ENCODE peak calls at places on chromosomes 7 and 10, in eight cellular contexts. F is IMR-90, G is mammary epithelial cell, J is vagina, Y is colonic mucosa, N is psoas muscle, E is iPS DF 6.9, S is K562. X is an unnamed sample. For H3K36me3, the result is how much of the 10 kb centered on the place peaks cover.

GRCh38 chr7:159024280-159024951 is 120.3 kb downstream of the VIPR2 start:
- DNase-seq in N (peak), J (no peak), G (no peak), S (no peak), F (no peak), E (no peak), Y (no peak), X (peak)

GRCh38 chr10:59460601-59461000 is 98.3 kb upstream of the FAM13C start:
- DNase-seq in F (no peak), Y (no peak), J (no peak), S (no peak), E (no peak), G (no peak), N (no peak), X (no peak)

GRCh38 chr10:18429335-18429734 is 222.1 kb downstream of the NSUN6 start:
- DNase-seq in G (no peak), E (no peak), N (no peak), J (no peak), S (no peak), Y (no peak), F (peak), X (no peak)

GRCh38 chr10:33876547-33877400 is 542.3 kb upstream of the NRP1 start:
- DNase-seq in J (no peak), N (no peak), Y (peak), F (no peak), G (no peak), S (no peak), E (no peak), X (no peak)

GRCh38 chr10:10421071-10421470 is 596.6 kb upstream of the CELF2 start:
- DNase-seq in J (no peak), G (no peak), E (no peak), Y (no peak), S (no peak), N (no peak), F (no peak), X (no peak)

GRCh38 chr10:126904807-126905686 is at the start of gene DOCK1:
- DNase-seq in E (no peak), G (peak), S (no peak), N (peak), Y (peak), J (no peak), F (peak), X (peak)

GRCh38 chr7:151552352-151553028 is 32.8 kb upstream of the RHEB start:
- DNase-seq in N (no peak), G (peak), E (no peak), S (no peak), F (no peak), Y (peak), J (no peak), X (no peak)

GRCh38 chr7:84497873-84498272 is 303.3 kb upstream of the SEMA3A start:
- DNase-seq in E (no peak), S (no peak), Y (no peak), J (no peak), G (no peak), F (no peak), N (no peak), X (no peak)

GRCh38 chr10:22475527-22475856 is 130.2 kb downstream of the SPAG6 start:
- DNase-seq in E (no peak), Y (no peak), F (no peak), J (no peak), G (no peak), N (no peak), S (no peak), X (no peak)
- H3K4me3 ChIP-seq in E (peak), Y (peak), F (peak), J (peak), G (no peak), N (peak), S (no peak), X (no peak)

GRCh38 chr10:50740351-50740688 is 584 bp downstream of the ASAH2B start:
- DNase-seq in S (no peak), F (peak), J (no peak), G (peak), E (no peak), Y (no peak), N (peak), X (no peak)
- H3K27ac ChIP-seq in S (peak), F (peak), J (peak), G (peak), E (no peak), Y (peak), N (peak), X (peak)

DNA sequence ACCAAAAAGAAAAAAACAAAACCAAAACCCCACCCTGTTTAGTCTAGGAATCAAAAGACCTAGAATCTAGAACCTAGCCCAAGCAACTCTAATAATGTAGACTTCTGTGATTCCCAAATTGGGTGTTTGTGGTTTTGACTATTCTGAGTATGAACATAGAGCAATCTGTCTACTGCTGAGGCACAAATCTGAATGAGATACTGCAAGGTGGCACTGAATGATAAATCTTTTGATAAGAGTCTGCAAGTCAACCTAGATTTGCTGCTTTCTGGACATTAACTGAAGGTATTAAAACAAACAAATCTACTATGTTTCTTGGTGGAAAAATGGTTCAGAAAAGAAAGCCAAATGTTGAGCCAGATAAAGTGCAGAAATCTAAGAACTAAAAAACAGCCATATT is 50.6 kb downstream of the IRF5 start:
- DNase-seq in E (no peak), J (no peak), F (no peak), N (no peak), Y (no peak), G (no peak), S (no peak), X (no peak)
- H3K36me3 ChIP-seq in E (under half), J (under half), F (under half), N (under half), Y (under half), G (under half), S (half or more), X (under half)

GRCh38 chr10:36450385-36450784 is 675.0 kb upstream of the ANKRD30A start:
- DNase-seq in J (no peak), S (no peak), Y (no peak), F (peak), E (no peak), G (peak), N (no peak), X (peak)
- H3K4me3 ChIP-seq in J (no peak), S (no peak), Y (no peak), F (no peak), E (no peak), G (no peak), N (no peak), X (no peak)

GRCh38 chr7:67716729-67717128 is 720.1 kb downstream of the TYW1 start:
- DNase-seq in Y (no peak), E (no peak), J (no peak), N (no peak), G (no peak), F (no peak), S (no peak), X (no peak)

GRCh38 chr7:67711706-67712105 is 715.1 kb downstream of the TYW1 start:
- DNase-seq in G (no peak), S (no peak), J (no peak), F (no peak), E (no peak), Y (no peak), N (no peak), X (no peak)

DNA sequence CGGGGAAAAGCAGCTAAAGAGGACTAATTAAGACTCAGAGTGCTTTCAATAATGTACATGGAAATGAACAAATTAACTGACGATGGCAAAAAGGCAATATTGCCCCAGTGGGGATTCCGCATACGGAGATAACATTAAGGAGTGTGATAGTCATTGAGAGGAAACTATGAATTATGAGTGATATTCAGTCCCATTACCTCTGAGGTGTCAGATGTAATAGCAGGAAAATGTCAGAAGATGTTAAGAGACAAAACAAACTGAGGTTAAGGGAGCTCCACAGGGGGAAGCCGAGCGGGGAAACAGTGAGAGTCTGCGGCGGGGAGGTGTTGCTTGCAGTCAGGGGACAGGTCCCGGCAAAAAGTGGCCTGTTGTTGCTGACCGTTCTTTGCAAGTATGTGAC is 717.0 kb downstream of the TYW1 start:
- DNase-seq in S (no peak), E (no peak), F (no peak), Y (no peak), G (no peak), N (no peak), J (no peak), X (no peak)
- H3K27ac ChIP-seq in S (no peak), E (no peak), F (no peak), Y (no peak), G (no peak), N (no peak), J (no peak), X (no peak)